ENCODE peak calls at places on chromosomes 7 and 10, in ten cellular contexts. H is cardiac muscle cell, W is epithelial cell of prostate, M is HuH-7, A is HEK293T, J is ELF-1, Q is mucosa of descending colon, D is renal cortical epithelial cell, Z is nucleus accumbens, S is HCT116. C is an unnamed sample.

GRCh38 chr7:133934974-133935330 is 192.2 kb upstream of the LRGUK start:
- DNase-seq in Q (no peak), Z (no peak), H (no peak), D (no peak), J (no peak), W (no peak), S (no peak), A (no peak), M (no peak), C (no peak)

GRCh38 chr10:86004310-86004709 is 362.3 kb downstream of the GRID1 start:
- DNase-seq in S (no peak), J (no peak), H (no peak), A (no peak), Q (no peak), D (no peak), Z (no peak), M (no peak), W (no peak), C (no peak)

GRCh38 chr10:80154978-80155695 is 22.6 kb downstream of the PLAC9 start:
- DNase-seq in M (no peak), D (peak), Q (peak), W (peak), S (no peak), Z (no peak), H (no peak), J (no peak), A (no peak), C (no peak)

GRCh38 chr10:1380075-1380793 is 324.0 kb downstream of the WDR37 start:
- DNase-seq in S (no peak), W (no peak), Q (no peak), M (no peak), Z (no peak), J (no peak), H (no peak), D (no peak), A (no peak), C (peak)

GRCh38 chr10:45370202-45370955 is 3.6 kb upstream of the ALOX5 start:
- DNase-seq in A (no peak), S (no peak), M (no peak), Q (no peak), W (no peak), Z (no peak), J (no peak), H (no peak), D (no peak), C (no peak)

GRCh38 chr7:109111086-109111485 is 541.4 kb downstream of the DNAJB9 start:
- DNase-seq in Z (no peak), H (no peak), D (no peak), S (no peak), W (no peak), A (no peak), M (peak), J (no peak), Q (no peak), C (no peak)

GRCh38 chr10:127888526-127889312 is 4.0 kb downstream of the CLRN3 start:
- DNase-seq in Z (no peak), S (no peak), J (no peak), H (no peak), A (no peak), W (no peak), D (no peak), Q (peak), M (no peak), C (no peak)

GRCh38 chr10:6275022-6275997 is 72.6 kb downstream of the PFKFB3 start:
- DNase-seq in Z (peak), Q (peak), H (no peak), S (peak), M (no peak), W (peak), D (peak), J (peak), A (peak), C (peak)

GRCh38 chr10:113474756-113475155 is 78.1 kb upstream of the HABP2 start:
- DNase-seq in M (no peak), A (no peak), S (no peak), D (no peak), W (no peak), Q (no peak), H (no peak), J (no peak), Z (no peak), C (no peak)

C was measured in pancreas.